ENCODE peak calls at places on chromosomes 3 and 15, in five cellular contexts. F is HepG2, U is H1, V is T47D, Y is K562. R is an unnamed sample.

GRCh38 chr15:101501703-101502373 is 12.3 kb upstream of the PCSK6 start:
- DNase-seq in F (peak; percentile 66), U (peak; percentile 81), V (no peak), Y (peak; percentile 67), R (peak; percentile 22)

GRCh38 chr15:69531302-69532027 is 78.8 kb downstream of the RPLP1 start:
- DNase-seq in F (no peak), U (peak; percentile 58), V (no peak), Y (no peak), R (no peak)

GRCh38 chr3:143897558-143898305 is 49.5 kb upstream of the SLC9A9 start:
- DNase-seq in F (no peak), U (no peak), V (no peak), Y (no peak), R (no peak)

GRCh38 chr3:15629860-15630597 is 28.5 kb downstream of the BTD start:
- DNase-seq in F (peak; percentile 62), U (no peak), V (peak; percentile 64), Y (peak; percentile 81), R (peak; percentile 70)

GRCh38 chr3:1561397-1561796 is 468.6 kb downstream of the CNTN6 start:
- DNase-seq in F (no peak), U (no peak), V (no peak), Y (no peak), R (no peak)

GRCh38 chr3:139759470-139759869 is 81.7 kb upstream of the NMNAT3 start:
- DNase-seq in F (no peak), U (no peak), V (no peak), Y (no peak), R (no peak)

GRCh38 chr15:91886878-91887277 is 33.4 kb downstream of the SLCO3A1 start:
- DNase-seq in F (no peak), U (no peak), V (no peak), Y (no peak), R (no peak)

GRCh38 chr3:186209810-186210752 is 101.2 kb upstream of the ETV5 start:
- DNase-seq in F (peak; percentile 84), U (peak; percentile 58), V (no peak), Y (peak; percentile 66), R (no peak)

GRCh38 chr3:126893651-126894050 is 89.3 kb upstream of the PLXNA1 start:
- DNase-seq in F (no peak), U (no peak), V (no peak), Y (no peak), R (no peak)

GRCh38 chr3:52525666-52526065 is 8.0 kb downstream of the NT5DC2 start:
- DNase-seq in F (no peak), U (no peak), V (no peak), Y (no peak), R (no peak)

GRCh38 chr3:49619649-49620048 is 54.5 kb upstream of the APEH start:
- DNase-seq in F (no peak), U (no peak), V (no peak), Y (no peak), R (no peak)

GRCh38 chr3:143120716-143121239 is 1.2 kb downstream of the CHST2 start:
- DNase-seq in F (no peak), U (peak; percentile 66), V (no peak), Y (no peak), R (no peak)

GRCh38 chr3:14438929-14439328 is 36.5 kb downstream of the SLC6A6 start:
- DNase-seq in F (no peak), U (no peak), V (no peak), Y (no peak), R (no peak)

GRCh38 chr3:193736616-193737015 is 143.6 kb downstream of the OPA1 start:
- DNase-seq in F (no peak), U (no peak), V (no peak), Y (no peak), R (no peak)

GRCh38 chr3:132659000-132659369 is 624 bp downstream of the ACAD11 start:
- DNase-seq in F (no peak), U (no peak), V (no peak), Y (no peak), R (no peak)

GRCh38 chr15:94843060-94843459 is 611.7 kb downstream of the MCTP2 start:
- DNase-seq in F (no peak), U (no peak), V (no peak), Y (no peak), R (no peak)

GRCh38 chr3:195405646-195406045 is 37.2 kb downstream of the ACAP2 start:
- DNase-seq in F (no peak), U (no peak), V (no peak), Y (no peak), R (no peak)

GRCh38 chr3:1179116-1179515 is 86.3 kb downstream of the CNTN6 start:
- DNase-seq in F (no peak), U (no peak), V (no peak), Y (no peak), R (no peak)

DNA sequence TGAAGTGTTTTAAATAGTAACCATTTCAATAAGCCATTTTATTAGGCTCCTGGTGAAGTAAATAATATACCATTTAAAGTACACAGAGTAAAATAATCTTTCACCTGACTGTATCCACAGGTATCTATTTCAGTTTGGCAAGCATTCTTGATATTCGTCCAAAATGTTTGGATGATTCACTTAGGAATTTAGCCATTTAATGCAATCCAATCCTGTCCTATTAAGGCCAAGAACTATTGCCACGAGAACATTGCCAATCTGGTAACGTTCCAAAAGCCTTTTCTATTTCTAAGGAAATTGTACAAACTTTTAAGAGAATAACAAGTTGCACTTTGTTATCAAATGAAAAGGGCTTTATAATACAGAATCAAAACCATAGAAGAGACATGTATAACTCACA is 209.8 kb upstream of the THRB start:
- DNase-seq in F (no peak), U (no peak), V (no peak), Y (no peak), R (no peak)
- TF ChIP-seq JUND in F (no peak), U (no peak), V (no peak), Y (no peak), R (no peak)

GRCh38 chr3:16992198-16992597 is 107.4 kb downstream of the PLCL2 start:
- DNase-seq in F (no peak), U (no peak), V (no peak), Y (no peak), R (no peak)

GRCh38 chr3:16998236-16998923 is 113.6 kb downstream of the PLCL2 start:
- DNase-seq in F (no peak), U (no peak), V (no peak), Y (no peak), R (no peak)

GRCh38 chr3:16990163-16990562 is 105.4 kb downstream of the PLCL2 start:
- DNase-seq in F (no peak), U (no peak), V (no peak), Y (no peak), R (no peak)

GRCh38 chr3:16994842-16995535 is 110.2 kb downstream of the PLCL2 start:
- DNase-seq in F (no peak), U (no peak), V (no peak), Y (no peak), R (no peak)

GRCh38 chr3:16993227-16993626 is 108.5 kb downstream of the PLCL2 start:
- DNase-seq in F (no peak), U (no peak), V (no peak), Y (no peak), R (no peak)
- TF ChIP-seq JUND in F (no peak), U (no peak), V (no peak), Y (no peak), R (no peak)

DNA sequence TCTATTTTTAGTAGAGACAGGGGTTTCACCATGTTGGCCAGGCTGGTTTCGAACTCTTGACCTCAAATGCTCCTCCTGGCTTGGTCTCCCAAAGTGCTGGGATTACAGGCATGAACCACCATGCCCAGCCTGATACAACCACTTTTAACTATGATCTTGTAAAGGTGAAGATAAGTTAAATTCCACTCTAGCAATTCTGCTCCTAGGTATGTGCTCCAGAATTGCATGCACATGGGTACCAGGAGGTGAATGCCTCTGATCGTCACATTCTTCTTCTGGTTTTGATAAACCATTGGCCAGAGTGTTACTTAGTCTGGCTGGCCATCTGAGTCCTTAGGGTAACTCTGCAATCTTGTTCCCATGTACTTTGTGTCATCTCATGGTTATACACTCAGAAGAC is 22.3 kb downstream of the CSPG5 start:
- DNase-seq in F (no peak), U (no peak), V (no peak), Y (peak; percentile 2), R (no peak)
- TF ChIP-seq JUND in F (no peak), U (no peak), V (no peak), Y (no peak), R (no peak)

GRCh38 chr3:140956058-140956835 is 14.6 kb downstream of the SLC25A36 start:
- DNase-seq in F (no peak), U (no peak), V (no peak), Y (no peak), R (no peak)
- TF ChIP-seq JUND in F (no peak), U (no peak), V (no peak), Y (no peak), R (no peak)

GRCh38 chr3:4627651-4628375 is 134.7 kb downstream of the ITPR1 start:
- DNase-seq in F (no peak), U (no peak), V (no peak), Y (no peak), R (no peak)
- TF ChIP-seq JUND in F (no peak), U (no peak), V (no peak), Y (no peak), R (no peak)

GRCh38 chr3:177448987-177449975 is 252.0 kb upstream of the TBL1XR1 start:
- DNase-seq in F (peak; percentile 58), U (no peak), V (no peak), Y (no peak), R (no peak)
- TF ChIP-seq JUND in F (peak; percentile 27), U (no peak), V (no peak), Y (no peak), R (no peak)

GRCh38 chr15:42084465-42085235 is 9.7 kb downstream of the PLA2G4D start:
- DNase-seq in F (peak; percentile 46), U (peak; percentile 91), V (peak; percentile 75), Y (peak; percentile 77), R (no peak)
- TF ChIP-seq JUND in F (no peak), U (no peak), V (no peak), Y (no peak), R (no peak)

GRCh38 chr3:110101361-110101760 is 764.0 kb upstream of the DPPA4 start:
- DNase-seq in F (no peak), U (no peak), V (no peak), Y (no peak), R (no peak)
- TF ChIP-seq JUND in F (no peak), U (no peak), V (no peak), Y (no peak), R (no peak)

DNA sequence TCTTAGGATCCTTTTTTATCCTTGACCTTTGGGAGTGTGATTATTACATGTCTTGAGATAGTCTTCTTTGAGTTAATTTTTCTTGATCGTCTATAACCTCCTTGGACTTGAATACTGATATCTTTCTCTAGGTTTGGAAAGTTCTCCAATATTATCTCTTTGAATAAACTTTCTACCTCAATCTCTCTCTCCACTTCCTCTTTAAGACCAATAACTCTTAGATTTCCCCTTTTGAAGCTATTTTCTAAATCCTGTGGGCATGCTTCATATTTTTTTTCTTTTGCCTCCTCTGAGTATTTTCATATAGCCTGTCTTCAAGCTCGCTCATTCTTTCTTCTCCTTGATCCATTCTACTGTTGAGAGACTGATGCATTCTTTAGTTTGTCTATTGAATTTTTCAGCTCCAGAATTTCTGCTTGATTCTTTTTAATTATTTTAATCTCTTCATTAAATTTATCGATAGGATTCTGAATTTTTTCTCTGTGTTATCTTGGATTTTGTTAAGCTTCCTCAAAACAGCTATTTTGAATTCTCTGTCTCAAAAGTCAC is 12.1 kb downstream of the USF3 start:
- DNase-seq in F (no peak), U (no peak), V (no peak), Y (no peak), R (no peak)
- TF ChIP-seq JUND in F (no peak), U (no peak), V (no peak), Y (no peak), R (no peak)

GRCh38 chr3:40803311-40803710 is 278.6 kb downstream of the ZNF621 start:
- DNase-seq in F (no peak), U (no peak), V (no peak), Y (no peak), R (no peak)
- TF ChIP-seq JUND in F (no peak), U (no peak), V (no peak), Y (no peak), R (no peak)

R was measured in HCT116.